ENCODE peak calls at places on chromosome 14, in nine cellular contexts. S is heart right ventricle, T is AG04450, E is endothelial cell of umbilical vein, H is foreskin keratinocyte, J is foreskin fibroblast, A is stomach, I is neural crest cell, B is endothelial cell. V is an unnamed sample.

GRCh38 chr14:32004300-32004699 is 72.8 kb upstream of the ARHGAP5 start:
- DNase-seq in A (no peak), B (no peak), T (no peak), H (no peak), I (no peak), J (no peak), E (no peak), S (no peak), V (no peak)

GRCh38 chr14:72717220-72717619 is 176.7 kb downstream of the DPF3 start:
- DNase-seq in E (no peak), T (no peak), A (no peak), I (no peak), H (no peak), J (no peak), S (no peak), B (no peak), V (no peak)

GRCh38 chr14:54681819-54682261 is 114.9 kb downstream of the SAMD4A start:
- DNase-seq in A (no peak), S (no peak), B (no peak), E (peak), I (no peak), J (no peak), H (peak), T (peak), V (no peak)

GRCh38 chr14:29637406-29637805 is 290.2 kb downstream of the PRKD1 start:
- DNase-seq in I (no peak), B (no peak), S (peak), H (no peak), E (peak), J (peak), A (peak), T (no peak), V (no peak)

GRCh38 chr14:23102801-23103200 is 2.0 kb downstream of the CIROP start:
- DNase-seq in I (no peak), T (no peak), E (no peak), H (no peak), S (no peak), J (no peak), A (no peak), B (no peak), V (no peak)

GRCh38 chr14:94484476-94484875 is 8.5 kb upstream of the SERPINA9 start:
- DNase-seq in S (no peak), J (no peak), A (no peak), T (no peak), I (no peak), H (no peak), E (no peak), B (no peak), V (no peak)

GRCh38 chr14:25846232-25846631 is 751.6 kb downstream of the NOVA1 start:
- DNase-seq in B (no peak), J (no peak), T (no peak), H (no peak), A (no peak), E (no peak), S (no peak), I (no peak), V (no peak)

GRCh38 chr14:100770605-100771120 is 44.0 kb downstream of the DLK1 start:
- DNase-seq in I (no peak), S (no peak), A (no peak), H (no peak), T (no peak), B (no peak), E (no peak), J (no peak), V (no peak)

GRCh38 chr14:57871487-57872080 is 5.7 kb upstream of the SLC35F4 start:
- DNase-seq in A (no peak), B (peak), J (peak), E (peak), T (peak), S (no peak), I (peak), H (peak), V (peak)

GRCh38 chr14:101727611-101728010 is 33.9 kb upstream of the PPP2R5C start:
- DNase-seq in E (no peak), J (no peak), S (no peak), I (no peak), T (no peak), A (no peak), H (no peak), B (no peak), V (no peak)

GRCh38 chr14:23951590-23952143 is 1.9 kb upstream of the DHRS4 start:
- DNase-seq in H (no peak), I (no peak), B (no peak), E (no peak), S (no peak), T (no peak), A (no peak), J (no peak), V (no peak)

GRCh38 chr14:61553730-61554641 is 141.3 kb upstream of the HIF1A start:
- DNase-seq in I (no peak), A (no peak), T (peak), H (no peak), E (no peak), J (peak), S (no peak), B (no peak), V (no peak)

GRCh38 chr14:58747181-58747580 is 109.4 kb downstream of the DACT1 start:
- DNase-seq in T (peak), E (no peak), H (no peak), I (no peak), S (no peak), J (peak), B (no peak), A (no peak), V (no peak)

GRCh38 chr14:73774244-73774575 is 60.0 kb upstream of the PNMA1 start:
- DNase-seq in A (no peak), E (no peak), T (no peak), I (no peak), J (no peak), S (no peak), B (no peak), H (no peak), V (peak)

GRCh38 chr14:73245401-73246325 is 8.4 kb downstream of the PAPLN start:
- DNase-seq in J (peak), H (no peak), B (no peak), S (peak), T (no peak), E (peak), A (peak), I (no peak), V (peak)

GRCh38 chr14:32939254-32940065 is 781 bp downstream of the NPAS3 start:
- DNase-seq in J (peak), S (peak), I (peak), E (peak), B (peak), A (peak), T (no peak), H (no peak), V (peak)

GRCh38 chr14:33590891-33591630 is 359.8 kb downstream of the EGLN3 start:
- DNase-seq in E (no peak), A (no peak), T (no peak), H (no peak), B (no peak), I (no peak), J (no peak), S (no peak), V (no peak)

GRCh38 chr14:101184562-101184961 is 281.0 kb upstream of the RTL1 start:
- DNase-seq in T (no peak), J (no peak), A (no peak), H (no peak), S (no peak), E (no peak), B (no peak), I (no peak), V (no peak)

GRCh38 chr14:91367173-91368171 is 50.1 kb downstream of the CCDC88C start:
- DNase-seq in A (peak), T (no peak), S (peak), B (no peak), I (no peak), J (no peak), E (peak), H (no peak), V (peak)

GRCh38 chr14:102857444-102857843 is 65.0 kb upstream of the AMN start:
- DNase-seq in S (no peak), A (no peak), E (no peak), I (no peak), B (no peak), T (no peak), H (no peak), J (no peak), V (no peak)

GRCh38 chr14:75826599-75826998 is 155.2 kb downstream of the TGFB3 start:
- DNase-seq in B (no peak), A (no peak), T (no peak), E (no peak), J (peak), I (no peak), H (peak), S (no peak), V (no peak)

GRCh38 chr14:105364100-105364708 is 34.1 kb upstream of the TEX22 start:
- DNase-seq in J (peak), H (peak), B (no peak), A (peak), I (no peak), E (no peak), S (no peak), T (peak), V (no peak)

GRCh38 chr14:77645520-77646230 is 29.2 kb upstream of the SPTLC2 start:
- DNase-seq in H (no peak), S (no peak), B (no peak), T (no peak), I (no peak), J (no peak), E (no peak), A (no peak), V (no peak)

DNA sequence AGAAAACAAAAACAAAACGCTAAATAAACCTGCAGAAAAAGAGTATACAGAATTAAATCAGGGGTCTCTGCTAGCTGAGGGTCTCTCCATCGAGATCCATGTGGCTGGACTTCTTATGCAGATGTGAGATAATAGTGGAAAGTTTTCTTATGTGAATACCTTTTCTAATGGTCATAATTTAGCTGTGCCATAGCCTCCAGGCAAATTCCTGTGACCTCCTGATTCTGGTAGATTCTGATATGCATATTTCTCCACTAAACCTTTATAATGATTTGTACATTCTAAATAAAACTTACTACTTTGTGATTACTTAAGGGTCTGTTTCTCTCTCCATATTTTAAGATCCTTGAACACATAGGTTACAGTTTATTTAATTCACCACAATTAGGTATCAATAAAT is 1002.6 kb downstream of the GALC start:
- DNase-seq in T (no peak), A (no peak), H (no peak), J (no peak), I (no peak), E (no peak), S (no peak), B (no peak), V (no peak)
- TF ChIP-seq CTCF in T (no peak), A (no peak), H (no peak), J (no peak), I (no peak), E (no peak), S (no peak), B (no peak), V (no peak)

DNA sequence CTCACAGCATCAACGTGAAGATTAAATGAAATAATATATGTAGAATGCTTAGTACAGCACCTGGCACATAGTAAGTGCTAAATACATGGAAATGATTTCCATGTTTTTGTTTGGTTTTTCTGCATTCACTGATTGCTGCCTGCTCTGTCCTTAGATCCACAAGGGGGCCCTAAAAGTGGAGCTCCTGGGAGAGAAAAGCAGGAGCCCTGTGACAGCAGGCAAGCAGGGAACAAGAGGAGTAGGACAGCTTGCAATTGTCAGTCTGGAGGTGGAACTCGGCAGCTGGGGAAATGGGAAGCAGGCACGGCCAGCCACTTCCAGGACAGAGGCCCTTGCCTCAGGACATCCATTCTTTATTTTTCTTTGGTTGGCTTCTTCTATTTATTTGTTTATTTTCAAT is 292.9 kb downstream of the BMP4 start:
- DNase-seq in I (no peak), T (no peak), J (peak), E (peak), B (peak), A (no peak), S (peak), H (no peak), V (no peak)
- TF ChIP-seq CTCF in I (peak), T (peak), J (peak), E (peak), B (no peak), A (no peak), S (peak), H (peak), V (no peak)

GRCh38 chr14:69366761-69367160 is 31.3 kb downstream of the ERH start:
- DNase-seq in H (no peak), J (no peak), B (no peak), T (no peak), I (no peak), S (no peak), E (no peak), A (no peak), V (no peak)

GRCh38 chr14:69363964-69364363 is 34.1 kb downstream of the ERH start:
- DNase-seq in A (no peak), B (no peak), S (no peak), I (no peak), T (no peak), E (no peak), H (no peak), J (no peak), V (no peak)

GRCh38 chr14:69366069-69366468 is 32.0 kb downstream of the ERH start:
- DNase-seq in H (no peak), B (no peak), I (no peak), S (no peak), T (no peak), E (no peak), A (no peak), J (no peak), V (no peak)

GRCh38 chr14:69360438-69361108 is 37.5 kb downstream of the ERH start:
- DNase-seq in H (no peak), A (no peak), E (no peak), T (no peak), B (no peak), S (no peak), J (no peak), I (no peak), V (peak)

GRCh38 chr14:69363055-69363454 is 35.0 kb downstream of the ERH start:
- DNase-seq in E (no peak), S (peak), I (peak), J (peak), A (no peak), B (peak), T (peak), H (no peak), V (no peak)
- TF ChIP-seq CTCF in E (peak), S (peak), I (peak), J (peak), A (peak), B (no peak), T (peak), H (peak), V (no peak)

DNA sequence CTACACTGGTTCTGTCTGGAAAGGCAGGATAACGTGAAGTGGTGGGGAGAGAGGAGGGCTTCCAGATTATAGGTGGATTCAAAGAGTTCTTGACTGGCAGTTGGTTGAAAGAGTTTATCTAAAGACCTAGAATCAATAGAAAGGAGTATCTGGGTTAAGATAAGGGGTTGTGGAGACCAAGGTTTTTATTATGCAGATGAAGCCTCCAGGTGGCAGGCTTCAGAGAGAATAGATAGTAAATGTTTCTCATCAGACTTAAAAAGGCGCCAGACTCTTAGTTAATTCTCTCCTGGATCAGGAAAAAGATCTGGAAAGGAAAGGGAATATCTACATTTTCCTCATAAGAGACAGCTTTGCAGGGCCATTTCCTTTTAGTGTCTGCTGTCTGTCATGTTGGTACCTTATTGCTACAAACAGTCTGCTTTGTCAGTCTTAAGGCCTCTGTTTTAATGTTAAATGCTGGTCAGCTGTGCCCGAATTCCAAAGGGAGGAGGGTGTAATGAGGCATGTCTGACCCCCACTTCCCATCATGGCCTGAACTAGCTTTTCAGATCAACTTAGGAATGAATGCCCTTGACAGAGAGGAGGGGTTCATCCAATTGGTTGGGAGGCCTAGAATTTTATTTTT is 401.3 kb downstream of the FUT8 start:
- DNase-seq in I (no peak), J (no peak), T (no peak), B (no peak), H (no peak), A (no peak), S (no peak), E (no peak), V (no peak)
- TF ChIP-seq CTCF in I (no peak), J (no peak), T (no peak), B (no peak), H (no peak), A (no peak), S (no peak), E (no peak), V (no peak)

DNA sequence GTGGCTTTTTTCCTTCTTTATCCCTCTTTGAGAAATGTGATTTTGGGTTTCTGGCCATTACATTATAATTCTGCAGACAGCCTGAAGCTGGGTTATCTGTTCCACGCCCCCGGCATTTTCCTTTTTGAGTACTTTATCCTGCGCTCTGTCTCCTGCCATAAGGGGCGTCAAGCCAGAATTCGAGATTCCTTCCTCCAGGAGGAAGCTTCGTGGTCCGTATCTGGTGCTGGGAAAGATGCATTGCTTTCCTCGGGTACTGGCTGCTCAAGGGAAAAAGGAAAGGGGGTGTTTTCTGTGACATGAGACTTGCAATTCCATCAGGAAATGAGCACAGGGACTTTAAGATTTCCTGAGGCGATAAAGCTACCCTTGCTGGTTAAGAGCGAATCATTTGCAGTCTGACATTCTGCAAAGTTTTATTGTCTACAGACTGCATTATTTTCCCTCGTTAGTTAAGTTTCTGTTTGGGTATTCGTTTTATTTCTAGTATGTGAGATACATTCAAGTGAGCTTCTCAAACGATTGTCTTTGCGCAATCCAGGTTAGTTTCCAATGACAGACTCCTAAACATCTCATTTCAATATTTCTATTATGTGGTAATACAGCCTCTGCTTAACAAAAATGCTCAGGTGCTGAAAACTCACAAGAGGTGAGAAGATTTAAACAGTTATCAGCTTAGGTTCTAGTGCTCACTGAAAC is 706 bp downstream of the AKAP5 start:
- DNase-seq in S (peak), E (peak), H (no peak), I (peak), B (peak), J (peak), A (no peak), T (peak), V (no peak)
- TF ChIP-seq CTCF in S (no peak), E (no peak), H (peak), I (peak), B (no peak), J (peak), A (no peak), T (peak), V (no peak)